ENCODE peak calls at places on chromosome 20, in six cellular contexts. S is gastrocnemius medialis, E is trophoblast cell, C is tibial artery, Q is left ventricle myocardium inferior, X is adrenal gland. Z is an unnamed sample. For H3K27me3, the result is how much of the 10 kb centered on the place peaks cover.

GRCh38 chr20:38477747-38478146 is 5.1 kb downstream of the RALGAPB start:
- DNase-seq in C (no peak), Q (no peak), X (no peak), E (no peak), S (no peak), Z (no peak)

GRCh38 chr20:4455301-4455701 is 266.4 kb upstream of the PRND start:
- DNase-seq in Q (no peak), X (no peak), C (no peak), E (peak), S (no peak), Z (no peak)

GRCh38 chr20:49768204-49769124 is 44.2 kb upstream of the SLC9A8 start:
- DNase-seq in C (peak), S (peak), E (peak), Q (no peak), X (peak), Z (peak)

GRCh38 chr20:64093013-64093503 is 8.9 kb upstream of the LKAAEAR1 start:
- DNase-seq in E (peak), X (no peak), C (no peak), Q (no peak), S (no peak), Z (no peak)

GRCh38 chr20:32252189-32252588 is 25.3 kb upstream of the KIF3B start:
- DNase-seq in S (no peak), E (no peak), C (no peak), X (no peak), Q (no peak), Z (no peak)

GRCh38 chr20:11544029-11544678 is 373.5 kb upstream of the BTBD3 start:
- DNase-seq in S (no peak), E (peak), C (no peak), X (no peak), Q (no peak), Z (peak)

GRCh38 chr20:49534314-49534713 is 33.6 kb downstream of the PTGIS start:
- DNase-seq in Q (no peak), C (no peak), S (peak), E (peak), X (peak), Z (peak)

GRCh38 chr20:438581-439469 is 23.5 kb downstream of the TBC1D20 start:
- DNase-seq in X (peak), E (no peak), S (no peak), Q (no peak), C (peak), Z (no peak)

GRCh38 chr20:49965781-49966304 is 16.9 kb upstream of the SNAI1 start:
- DNase-seq in E (peak), Q (no peak), C (no peak), X (no peak), S (no peak), Z (no peak)

GRCh38 chr20:25281541-25281991 is 33.7 kb downstream of the PYGB start:
- DNase-seq in S (peak), X (peak), C (peak), E (no peak), Q (peak), Z (no peak)

DNA sequence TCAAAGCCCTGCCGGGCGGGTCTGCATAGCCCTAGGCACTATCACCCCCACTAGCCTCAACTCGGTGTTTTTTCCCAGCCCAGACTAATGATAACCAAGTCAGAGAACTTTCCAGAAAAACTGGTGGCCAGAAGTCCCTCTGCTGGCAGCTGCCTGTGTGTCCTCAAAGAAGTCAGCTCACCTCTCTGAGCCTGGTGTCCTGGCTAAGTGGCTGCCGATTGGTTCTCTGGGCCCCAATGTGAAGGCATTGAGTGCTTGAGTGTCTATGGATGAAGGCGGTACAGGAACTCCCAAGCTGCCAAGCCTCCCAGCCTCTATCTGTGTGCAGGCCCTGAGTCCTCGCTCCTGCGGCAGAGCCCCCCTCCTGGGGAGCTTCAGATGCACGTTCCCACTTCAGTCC is 355.6 kb downstream of the TAF4 start:
- DNase-seq in X (no peak), C (no peak), E (no peak), S (no peak), Q (no peak), Z (no peak)
- H3K27me3 ChIP-seq in X (under half), C (under half), E (under half), S (under half), Q (under half), Z (under half)

DNA sequence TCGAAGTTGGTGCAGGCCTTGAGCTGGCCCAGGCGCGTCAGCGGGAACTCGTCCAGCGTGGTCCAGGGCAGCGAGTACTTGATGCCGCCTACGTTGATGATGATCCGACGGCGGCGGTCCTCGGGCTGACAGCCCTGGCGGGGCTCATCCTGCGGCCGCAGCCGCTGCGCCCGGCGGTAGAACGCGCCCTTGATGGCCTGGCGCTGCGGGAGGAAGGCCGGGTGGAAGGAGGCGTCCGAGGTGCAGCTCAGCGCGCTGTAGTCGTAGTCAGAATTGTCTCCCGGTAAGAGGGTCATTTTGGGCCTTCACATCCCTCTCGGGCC is 12.9 kb downstream of the KCNG1 start:
- DNase-seq in S (no peak), Q (no peak), E (no peak), C (no peak), X (no peak), Z (no peak)
- H3K27me3 ChIP-seq in S (under half), Q (half or more), E (under half), C (under half), X (under half), Z (under half)

GRCh38 chr20:62462976-62463592 is 12.7 kb downstream of the GATA5 start:
- DNase-seq in E (no peak), Q (no peak), S (no peak), C (no peak), X (no peak), Z (no peak)

GRCh38 chr20:62459488-62459887 is 16.3 kb downstream of the GATA5 start:
- DNase-seq in S (no peak), X (no peak), Q (no peak), C (no peak), E (no peak), Z (no peak)

GRCh38 chr20:62458256-62459251 is 17.2 kb downstream of the GATA5 start:
- DNase-seq in S (no peak), E (no peak), X (no peak), C (no peak), Q (no peak), Z (no peak)

GRCh38 chr20:62461834-62462233 is 14.0 kb downstream of the GATA5 start:
- DNase-seq in Q (no peak), X (no peak), E (no peak), C (no peak), S (no peak), Z (no peak)

DNA sequence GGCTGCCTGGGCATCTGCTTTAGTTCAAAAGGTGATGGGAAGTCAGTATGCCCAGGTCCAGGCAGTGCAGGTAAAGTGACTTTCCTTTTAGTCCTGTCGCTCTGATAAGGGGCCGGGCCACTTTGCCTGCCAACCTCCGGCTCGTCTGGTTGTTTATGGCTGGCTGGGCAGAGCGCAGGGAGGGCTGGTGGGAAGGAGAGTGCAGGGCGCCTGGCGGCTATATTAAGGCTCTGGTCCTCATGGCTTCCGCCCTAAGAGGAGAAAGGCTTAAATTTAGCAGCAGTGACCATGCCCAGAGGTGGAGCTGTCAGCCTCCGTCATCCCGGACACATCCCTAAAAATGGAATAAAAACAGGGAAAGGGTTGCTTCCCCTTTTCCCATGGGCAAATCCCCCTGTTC is 14.6 kb downstream of the GATA5 start:
- DNase-seq in S (no peak), Q (peak), E (no peak), X (no peak), C (no peak), Z (no peak)
- H3K27me3 ChIP-seq in S (under half), Q (under half), E (under half), X (under half), C (half or more), Z (under half)

GRCh38 chr20:62777528-62777830 is 18.8 kb upstream of the MRGBP start:
- DNase-seq in Q (no peak), E (no peak), X (no peak), S (no peak), C (no peak), Z (no peak)
- H3K27me3 ChIP-seq in Q (under half), E (under half), X (under half), S (under half), C (half or more), Z (under half)

DNA sequence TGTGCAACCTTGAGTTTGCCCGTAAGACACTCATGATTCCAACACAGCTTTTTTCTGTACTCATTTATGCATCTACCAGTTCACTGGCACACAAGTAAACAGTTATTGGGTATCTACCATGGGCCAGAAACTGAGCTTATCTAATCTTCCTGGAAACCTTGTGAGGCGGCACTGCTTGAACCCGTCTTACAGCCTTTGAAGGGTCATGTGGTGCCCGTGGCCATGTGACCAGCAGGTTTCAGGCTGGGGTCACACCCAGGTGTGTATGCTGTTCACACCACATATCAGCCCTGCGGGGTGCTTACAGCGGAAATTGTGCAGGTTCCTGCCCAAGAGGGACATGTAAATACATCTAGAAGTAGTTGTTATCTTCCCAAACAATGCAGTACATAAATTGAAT is 6.1 kb downstream of the THBD start:
- DNase-seq in C (no peak), S (no peak), Q (no peak), E (no peak), X (no peak), Z (no peak)
- H3K27me3 ChIP-seq in C (under half), S (under half), Q (half or more), E (under half), X (under half), Z (under half)

DNA sequence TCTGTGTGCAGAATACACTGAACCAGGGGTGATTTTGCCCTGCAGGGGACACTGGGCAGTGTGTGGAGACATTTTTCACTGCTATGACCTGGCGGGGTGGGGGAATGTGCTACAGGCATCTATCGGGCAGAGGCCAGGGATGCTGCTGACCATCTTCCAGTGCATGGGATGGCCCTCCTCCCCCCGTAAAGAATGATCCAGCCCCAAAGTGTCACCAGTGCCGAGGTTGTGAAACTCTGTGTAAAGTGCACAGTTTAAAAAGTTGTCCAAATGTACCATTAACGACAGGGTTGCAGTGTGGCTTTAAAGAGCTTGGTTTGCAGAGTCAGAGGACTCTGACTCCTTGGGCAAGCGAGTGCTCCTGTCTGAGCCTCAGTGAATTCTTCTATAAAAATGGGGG is 72.1 kb downstream of the SULF2 start:
- DNase-seq in E (no peak), C (no peak), Q (no peak), S (no peak), X (no peak), Z (no peak)
- H3K27me3 ChIP-seq in E (under half), C (under half), Q (under half), S (under half), X (under half), Z (under half)

GRCh38 chr20:62411479-62412193 is 4.6 kb upstream of the CABLES2 start:
- DNase-seq in S (no peak), Q (no peak), E (peak), C (no peak), X (no peak), Z (no peak)
- H3K27me3 ChIP-seq in S (under half), Q (under half), E (under half), C (half or more), X (under half), Z (under half)

GRCh38 chr20:46798430-46798829 is 89.0 kb downstream of the SLC2A10 start:
- DNase-seq in S (no peak), C (no peak), Q (no peak), X (no peak), E (no peak), Z (no peak)

GRCh38 chr20:46800405-46800804 is 91.0 kb downstream of the SLC2A10 start:
- DNase-seq in Q (no peak), X (no peak), C (no peak), S (no peak), E (no peak), Z (no peak)

GRCh38 chr20:46797201-46797600 is 87.8 kb downstream of the SLC2A10 start:
- DNase-seq in X (no peak), S (no peak), C (no peak), Q (no peak), E (peak), Z (no peak)

GRCh38 chr20:46801003-46801702 is 91.7 kb downstream of the SLC2A10 start:
- DNase-seq in S (no peak), C (no peak), Q (no peak), E (peak), X (no peak), Z (no peak)

DNA sequence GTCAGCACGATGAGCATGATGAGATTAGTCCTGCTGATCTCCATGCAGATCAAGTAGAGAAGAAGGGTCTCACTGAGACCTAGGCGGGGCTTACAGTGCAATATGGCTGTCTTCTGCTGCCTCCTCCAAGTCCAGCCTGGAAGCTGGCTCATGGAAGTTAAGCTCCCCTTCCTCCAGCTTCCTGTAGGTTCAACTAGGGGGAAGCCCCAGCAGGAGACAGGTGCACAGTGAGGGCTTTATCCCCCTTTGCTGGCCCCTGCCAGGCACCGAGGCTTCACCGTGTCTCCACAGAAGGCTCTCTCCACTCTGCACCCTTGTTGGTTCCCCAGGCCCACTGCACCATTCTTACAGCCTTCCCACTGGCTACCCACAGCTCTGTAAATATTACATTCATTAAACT is 90.3 kb downstream of the SLC2A10 start:
- DNase-seq in E (no peak), C (no peak), Q (no peak), S (no peak), X (no peak), Z (no peak)
- H3K27me3 ChIP-seq in E (under half), C (under half), Q (half or more), S (under half), X (under half), Z (under half)